ENCODE peak calls at places on chromosomes 1 and 21, in eight cellular contexts. W is HAP-1, X is H9, J is skeletal muscle cell, E is fibroblast of pulmonary artery, G is bronchial epithelial cell, K is GM12865, T is AG04449. L is an unnamed sample.

GRCh38 chr1:185695299-185695698 is 38.9 kb upstream of the HMCN1 start:
- DNase-seq in G (peak), T (no peak), W (no peak), E (no peak), X (no peak), K (no peak), J (no peak), L (no peak)

GRCh38 chr1:152884506-152884905 is 6.4 kb downstream of the SMCP start:
- DNase-seq in K (no peak), X (no peak), E (no peak), G (no peak), W (no peak), T (no peak), J (no peak), L (no peak)

GRCh38 chr1:22772054-22772453 is 61.4 kb downstream of the EPHB2 start:
- DNase-seq in T (no peak), J (no peak), G (no peak), E (no peak), W (no peak), X (no peak), K (no peak), L (peak)

GRCh38 chr21:36491191-36491916 is 11.4 kb upstream of the CLDN14 start:
- DNase-seq in K (no peak), T (peak), E (no peak), X (no peak), W (no peak), J (peak), G (no peak), L (peak)

GRCh38 chr1:162328507-162328906 is 48.1 kb downstream of the SPATA46 start:
- DNase-seq in E (no peak), G (no peak), X (no peak), W (no peak), J (no peak), K (no peak), T (no peak), L (no peak)

GRCh38 chr1:185526318-185527307 is 207.6 kb upstream of the HMCN1 start:
- DNase-seq in W (no peak), G (no peak), X (no peak), T (no peak), E (no peak), J (no peak), K (peak), L (no peak)

GRCh38 chr1:115251856-115252255 is 86.2 kb downstream of the NGF start:
- DNase-seq in W (no peak), E (peak), J (peak), G (peak), X (no peak), K (no peak), T (peak), L (peak)

GRCh38 chr1:158101944-158102343 is 78.8 kb upstream of the CD1D start:
- DNase-seq in T (no peak), W (no peak), E (peak), J (no peak), K (no peak), X (no peak), G (peak), L (peak)

GRCh38 chr1:147598631-147599361 is 57.5 kb downstream of the BCL9 start:
- DNase-seq in T (no peak), G (no peak), X (no peak), K (peak), E (no peak), W (peak), J (no peak), L (peak)

GRCh38 chr1:229349463-229350385 is 6.9 kb upstream of the CCSAP start:
- DNase-seq in T (no peak), X (no peak), K (no peak), G (no peak), W (no peak), J (no peak), E (no peak), L (no peak)

GRCh38 chr1:231192620-231193163 is 30.8 kb downstream of the TRIM67 start:
- DNase-seq in J (no peak), G (no peak), E (peak), W (no peak), K (no peak), X (no peak), T (no peak), L (peak)

GRCh38 chr21:38669186-38669585 is 136.5 kb upstream of the ETS2 start:
- DNase-seq in J (no peak), E (peak), W (no peak), G (peak), T (no peak), X (peak), K (peak), L (peak)

GRCh38 chr1:201329286-201329685 is 46.0 kb downstream of the PKP1 start:
- DNase-seq in W (no peak), J (no peak), T (no peak), X (no peak), K (no peak), E (peak), G (no peak), L (peak)

GRCh38 chr21:46413365-46413696 is 45.4 kb upstream of the DIP2A start:
- DNase-seq in X (no peak), W (no peak), K (no peak), J (no peak), T (no peak), E (no peak), G (peak), L (no peak)

GRCh38 chr1:2258996-2259395 is 30.9 kb downstream of the SKI start:
- DNase-seq in G (no peak), W (no peak), J (no peak), X (no peak), K (no peak), T (no peak), E (no peak), L (no peak)

GRCh38 chr1:246647513-246647912 is 76.7 kb upstream of the SCCPDH start:
- DNase-seq in T (no peak), G (no peak), X (no peak), E (peak), W (no peak), J (no peak), K (no peak), L (peak)

GRCh38 chr1:220336391-220337065 is 64.3 kb upstream of the RAB3GAP2 start:
- DNase-seq in X (no peak), G (peak), W (no peak), K (no peak), J (no peak), T (no peak), E (no peak), L (peak)

GRCh38 chr21:36170823-36171222 is 14.2 kb downstream of the DOP1B start:
- DNase-seq in E (no peak), J (no peak), T (no peak), W (no peak), K (no peak), G (no peak), X (peak), L (no peak)

GRCh38 chr1:162956922-162957321 is 95.9 kb upstream of the CCDC190 start:
- DNase-seq in X (no peak), E (peak), J (no peak), T (no peak), W (no peak), K (no peak), G (no peak), L (peak)

GRCh38 chr1:42206164-42206563 is 41.6 kb upstream of the GUCA2A start:
- DNase-seq in W (no peak), X (no peak), E (no peak), T (no peak), K (no peak), G (peak), J (no peak), L (no peak)

GRCh38 chr1:9659328-9659727 is 7.8 kb downstream of the PIK3CD start:
- DNase-seq in T (peak), X (no peak), K (no peak), G (peak), W (no peak), J (peak), E (peak), L (peak)

L was measured in astrocyte of the hippocampus.